ENCODE peak calls at places on chromosomes 16 and 17, in four cellular contexts. H is omental fat pad, L is brain microvascular endothelial cell, E is fibroblast of mammary gland. K is an unnamed sample.

GRCh38 chr16:11629071-11630030 is 38.9 kb upstream of the SNN start:
- DNase-seq in E (no peak), H (no peak), L (peak; percentile 27), K (no peak)

GRCh38 chr17:48625502-48626201 is 506 bp downstream of the HOXB9 start:
- DNase-seq in L (no peak), E (no peak), H (no peak), K (no peak)

GRCh38 chr16:82300374-82300936 is 130.4 kb upstream of the MPHOSPH6 start:
- DNase-seq in H (no peak), L (no peak), E (no peak), K (no peak)

GRCh38 chr16:67388591-67388990 is 4.7 kb downstream of the TPPP3 start:
- DNase-seq in L (no peak), E (no peak), H (no peak), K (no peak)

GRCh38 chr16:28261916-28262315 is 30.4 kb upstream of the SBK1 start:
- DNase-seq in E (no peak), L (no peak), H (no peak), K (no peak)

GRCh38 chr17:49944451-49944850 is 24.5 kb upstream of the DLX4 start:
- DNase-seq in L (no peak), H (no peak), E (no peak), K (no peak)

GRCh38 chr16:46947900-46948547 is 25.4 kb downstream of the DNAJA2 start:
- DNase-seq in L (peak; percentile 17), E (peak; percentile 49), H (no peak), K (no peak)

GRCh38 chr17:50106393-50107131 is 11.4 kb downstream of the PDK2 start:
- DNase-seq in E (no peak), L (no peak), H (no peak), K (no peak)

GRCh38 chr17:8674344-8675305 is 44.1 kb upstream of the MYH10 start:
- DNase-seq in E (no peak), H (no peak), L (peak; percentile 65), K (no peak)

GRCh38 chr17:45310380-45311324 is 6.2 kb downstream of the MAP3K14 start:
- DNase-seq in L (no peak), E (no peak), H (no peak), K (no peak)

GRCh38 chr17:69870751-69871199 is 204.2 kb upstream of the KCNJ16 start:
- DNase-seq in H (no peak), E (peak; percentile 81), L (no peak), K (no peak)

GRCh38 chr17:20009052-20009301 is 182 bp upstream of the SPECC1 start:
- DNase-seq in H (no peak), E (no peak), L (no peak), K (no peak)

GRCh38 chr17:74410001-74410443 is 21.9 kb upstream of the GPRC5C start:
- DNase-seq in E (no peak), H (no peak), L (no peak), K (no peak)

GRCh38 chr17:74355065-74355464 is 6.6 kb downstream of the BTBD17 start:
- DNase-seq in L (no peak), E (no peak), H (no peak), K (peak; percentile 15)

GRCh38 chr17:74654742-74655141 is 31.2 kb upstream of the CD300E start:
- DNase-seq in H (no peak), E (no peak), L (no peak), K (no peak)

GRCh38 chr16:65122974-65123845 is 1.3 kb upstream of the CDH11 start:
- DNase-seq in E (peak; percentile 61), H (no peak), L (no peak), K (peak; percentile 42)

GRCh38 chr17:55794681-55795080 is 43.8 kb downstream of the PCTP start:
- DNase-seq in H (no peak), E (no peak), L (no peak), K (no peak)

GRCh38 chr17:19461139-19461538 is 50.1 kb downstream of the RNF112 start:
- DNase-seq in E (no peak), H (no peak), L (no peak), K (no peak)

GRCh38 chr17:75138519-75138918 is 7.0 kb upstream of the NT5C start:
- DNase-seq in E (no peak), H (no peak), L (no peak), K (no peak)

GRCh38 chr16:89007371-89008249 is 30.6 kb upstream of the CBFA2T3 start:
- DNase-seq in H (no peak), E (no peak), L (no peak), K (no peak)

GRCh38 chr17:37541880-37542675 is 52.4 kb downstream of the DUSP14 start:
- DNase-seq in L (peak; percentile 44), E (peak; percentile 57), H (no peak), K (no peak)

GRCh38 chr17:61409301-61410099 is 9.9 kb downstream of the TBX2 start:
- DNase-seq in E (peak; percentile 72), L (no peak), H (no peak), K (peak; percentile 74)

GRCh38 chr17:74872313-74873035 is at the start of gene FDXR:
- DNase-seq in E (no peak), H (no peak), L (no peak), K (no peak)

GRCh38 chr16:1776991-1777374 is 4.0 kb upstream of the MRPS34 start:
- DNase-seq in E (no peak), L (no peak), H (no peak), K (peak; percentile 43)

GRCh38 chr16:81975637-81976036 is 35.6 kb downstream of the SDR42E1 start:
- DNase-seq in E (no peak), H (no peak), L (no peak), K (no peak)

GRCh38 chr17:9714801-9715200 is 69.5 kb downstream of the USP43 start:
- DNase-seq in L (no peak), H (no peak), E (no peak), K (no peak)

GRCh38 chr17:73458191-73458590 is 146.4 kb upstream of the CDC42EP4 start:
- DNase-seq in H (no peak), E (no peak), L (no peak), K (no peak)

GRCh38 chr17:64739316-64740058 is 77.4 kb upstream of the SMURF2 start:
- DNase-seq in L (no peak), E (peak; percentile 91), H (no peak), K (no peak)

GRCh38 chr16:78183886-78184553 is 84.6 kb downstream of the WWOX start:
- DNase-seq in E (peak; percentile 5), L (no peak), H (no peak), K (no peak)

GRCh38 chr16:70770291-70770967 is 30.5 kb downstream of the VAC14 start:
- DNase-seq in L (no peak), H (no peak), E (no peak), K (no peak)

GRCh38 chr17:27762527-27763305 is 37.6 kb downstream of the NOS2 start:
- DNase-seq in H (no peak), E (peak; percentile 33), L (peak; percentile 17), K (no peak)

GRCh38 chr17:83032781-83033180 is 46.6 kb upstream of the METRNL start:
- DNase-seq in L (no peak), H (no peak), E (no peak), K (no peak)

GRCh38 chr17:6365187-6365943 is 69.6 kb downstream of the AIPL1 start:
- DNase-seq in H (no peak), E (peak; percentile 24), L (no peak), K (no peak)

GRCh38 chr16:53022374-53022773 is 30.3 kb downstream of the CHD9NB start:
- DNase-seq in E (peak; percentile 52), L (peak; percentile 38), H (no peak), K (peak; percentile 62)

GRCh38 chr16:56506941-56507340 is 12.9 kb downstream of the BBS2 start:
- DNase-seq in E (peak; percentile 56), H (no peak), L (no peak), K (no peak)

GRCh38 chr17:8360260-8360659 is 16.2 kb downstream of the KRABD2 start:
- DNase-seq in L (no peak), H (no peak), E (no peak), K (no peak)

GRCh38 chr16:74830646-74831045 is 56.0 kb upstream of the FA2H start:
- DNase-seq in E (no peak), L (no peak), H (no peak), K (no peak)

GRCh38 chr16:25189305-25189704 is 27.4 kb upstream of the AQP8 start:
- DNase-seq in E (peak; percentile 16), H (no peak), L (no peak), K (no peak)

GRCh38 chr17:82801377-82801970 is 38.3 kb downstream of the ZNF750 start:
- DNase-seq in E (no peak), L (no peak), H (no peak), K (no peak)

GRCh38 chr16:82735696-82736095 is 108.9 kb downstream of the CDH13 start:
- DNase-seq in H (no peak), L (no peak), E (no peak), K (no peak)

DNA sequence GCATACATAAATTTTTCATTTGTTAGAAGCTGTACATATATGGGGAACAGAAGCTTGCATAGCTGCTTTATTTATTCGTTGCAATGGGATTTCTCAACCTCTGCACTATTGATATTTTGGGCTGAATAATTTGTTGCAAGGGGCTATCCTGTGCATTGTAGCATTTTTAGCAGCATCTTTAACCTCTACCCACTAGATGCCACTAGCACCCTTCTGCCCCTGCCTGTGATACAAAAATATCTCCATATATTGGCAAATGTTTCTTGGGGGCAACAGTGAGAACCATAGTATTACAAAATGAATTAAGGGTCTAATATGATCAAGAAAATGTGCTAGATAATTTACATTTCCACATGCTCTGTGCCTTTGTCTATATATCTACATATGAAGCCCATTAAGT is 1401.0 kb downstream of the CDH11 start:
- DNase-seq in H (no peak), E (no peak), L (no peak), K (no peak)
- TF ChIP-seq CTCF in H (no peak), E (no peak), L (no peak), K (no peak)

GRCh38 chr17:16512011-16512410 is 20.0 kb upstream of the LRRC75A start:
- DNase-seq in H (no peak), L (no peak), E (no peak), K (no peak)

GRCh38 chr17:16504974-16505373 is 13.0 kb upstream of the LRRC75A start:
- DNase-seq in H (no peak), L (no peak), E (no peak), K (no peak)

GRCh38 chr17:16511515-16511914 is 19.5 kb upstream of the LRRC75A start:
- DNase-seq in L (no peak), E (no peak), H (no peak), K (no peak)

GRCh38 chr17:16507918-16508533 is 16.0 kb upstream of the LRRC75A start:
- DNase-seq in E (peak; percentile 28), L (no peak), H (no peak), K (no peak)

DNA sequence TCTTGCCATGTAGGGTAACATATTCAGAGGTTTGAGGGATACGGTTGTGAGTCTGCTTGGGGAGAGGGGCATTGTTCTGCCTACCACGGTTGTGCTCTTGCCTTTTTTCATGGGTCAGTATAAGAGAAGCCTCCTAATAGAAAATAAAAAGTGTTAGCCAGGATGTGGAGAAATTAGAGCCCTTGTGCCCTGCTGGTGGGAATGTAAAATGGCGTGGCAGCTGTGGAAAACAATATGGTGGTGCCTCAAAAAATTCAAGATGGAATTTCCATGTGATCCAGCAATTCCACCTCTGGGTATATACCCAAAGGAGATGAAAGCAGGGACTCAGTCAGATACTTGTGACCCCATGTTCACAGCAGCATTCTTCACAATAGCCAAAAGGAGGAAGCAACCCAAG is 14.2 kb upstream of the LRRC75A start:
- DNase-seq in H (no peak), E (no peak), L (no peak), K (no peak)
- TF ChIP-seq CTCF in H (no peak), E (peak; percentile 29), L (peak; percentile 46), K (peak; percentile 24)

GRCh38 chr17:21545051-21545450 is 147.3 kb upstream of the KCNJ18 start:
- DNase-seq in E (no peak), H (no peak), L (no peak), K (no peak)
- TF ChIP-seq CTCF in E (no peak), H (no peak), L (no peak), K (no peak)

GRCh38 chr16:85306071-85306792 is 194.0 kb upstream of the CIBAR2 start:
- DNase-seq in H (peak; percentile 76), L (peak; percentile 81), E (peak; percentile 85), K (no peak)
- TF ChIP-seq CTCF in H (no peak), L (no peak), E (no peak), K (no peak)

K was measured in glutamatergic neuron.